ENCODE peak calls at places on chromosome 1, in seven cellular contexts. X is progenitor cell of endocrine pancreas, K is neural progenitor cell, W is lower lobe of right lung, Z is ovary, E is GM10248, B is cardiac muscle cell. O is an unnamed sample.

GRCh38 chr1:218466341-218467010 is 121.3 kb downstream of the TGFB2 start:
- DNase-seq in K (no peak), B (no peak), W (no peak), X (no peak), E (no peak), Z (no peak), O (no peak)

GRCh38 chr1:240258910-240259309 is 167.2 kb downstream of the FMN2 start:
- DNase-seq in K (no peak), Z (no peak), B (no peak), W (no peak), X (no peak), E (no peak), O (no peak)

GRCh38 chr1:6386371-6386949 is 7.1 kb downstream of the ACOT7 start:
- DNase-seq in Z (no peak), W (no peak), E (no peak), B (no peak), X (no peak), K (no peak), O (no peak)

GRCh38 chr1:1968767-1969504 is 34.6 kb downstream of the CFAP74 start:
- DNase-seq in W (no peak), B (no peak), Z (no peak), K (no peak), X (no peak), E (no peak), O (no peak)

GRCh38 chr1:31272369-31272768 is 24.2 kb downstream of the SNRNP40 start:
- DNase-seq in Z (no peak), E (no peak), B (no peak), K (no peak), W (no peak), X (no peak), O (no peak)

GRCh38 chr1:25033828-25034451 is 103.9 kb upstream of the RUNX3 start:
- DNase-seq in K (no peak), E (peak), Z (no peak), X (no peak), B (no peak), W (peak), O (no peak)

GRCh38 chr1:209516771-209517471 is 66.6 kb upstream of the CAMK1G start:
- DNase-seq in K (peak), W (no peak), B (no peak), E (no peak), X (no peak), Z (no peak), O (no peak)

GRCh38 chr1:145784409-145784808 is 39.5 kb downstream of the RNF115 start:
- DNase-seq in K (no peak), E (no peak), B (peak), Z (no peak), X (no peak), W (no peak), O (no peak)

GRCh38 chr1:112557385-112557784 is 48.6 kb downstream of the WNT2B start:
- DNase-seq in Z (no peak), X (no peak), K (no peak), B (no peak), W (no peak), E (no peak), O (no peak)

GRCh38 chr1:68328485-68328884 is 96.2 kb upstream of the WLS start:
- DNase-seq in E (no peak), W (no peak), B (no peak), K (no peak), Z (no peak), X (no peak), O (no peak)

GRCh38 chr1:183124259-183124658 is 61.8 kb upstream of the LAMC2 start:
- DNase-seq in W (no peak), E (no peak), B (no peak), K (no peak), X (no peak), Z (no peak), O (no peak)

GRCh38 chr1:115430717-115431116 is 92.7 kb upstream of the NGF start:
- DNase-seq in Z (no peak), K (no peak), B (no peak), E (no peak), W (no peak), X (no peak), O (no peak)

GRCh38 chr1:39491146-39491921 is at the start of gene BMP8A:
- DNase-seq in B (peak), Z (peak), E (peak), W (peak), K (peak), X (peak), O (peak)

GRCh38 chr1:151061012-151061401 is 810 bp downstream of the MLLT11 start:
- DNase-seq in W (no peak), Z (no peak), B (no peak), K (peak), E (no peak), X (no peak), O (no peak)
- TF ChIP-seq CTCF in W (no peak), Z (no peak), B (no peak), K (no peak), E (no peak), X (no peak), O (no peak)

GRCh38 chr1:186404454-186405051 is 28.9 kb downstream of the ODR4 start:
- DNase-seq in B (peak), E (peak), W (no peak), K (peak), X (no peak), Z (no peak), O (no peak)

GRCh38 chr1:186409091-186409490 is 33.5 kb downstream of the ODR4 start:
- DNase-seq in B (no peak), Z (no peak), E (peak), W (no peak), X (no peak), K (no peak), O (no peak)

DNA sequence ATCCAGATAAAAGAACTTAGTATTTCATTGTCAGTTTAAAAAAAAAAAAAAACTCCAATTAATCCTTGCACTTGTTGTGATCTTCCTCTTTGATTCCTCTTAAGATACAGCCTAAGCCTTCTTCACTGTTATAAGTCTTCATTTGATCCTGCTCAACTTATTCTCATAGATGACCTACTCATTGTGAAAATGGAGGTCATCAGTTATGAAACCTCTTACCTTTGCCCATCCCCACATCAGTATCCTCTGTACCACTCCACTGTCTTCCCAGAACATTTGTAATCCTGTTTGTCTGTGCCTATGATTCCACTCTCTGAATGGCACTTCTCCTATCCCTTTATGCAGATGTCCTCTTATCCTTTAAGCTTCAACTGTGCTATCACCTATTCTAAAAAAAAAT is 28.0 kb downstream of the ODR4 start:
- DNase-seq in B (no peak), K (no peak), E (no peak), Z (no peak), W (no peak), X (no peak), O (no peak)
- TF ChIP-seq CTCF in B (no peak), K (no peak), E (no peak), Z (no peak), W (no peak), X (no peak), O (no peak)

GRCh38 chr1:201715801-201716741 is 112.9 kb upstream of the IPO9 start:
- DNase-seq in E (peak), Z (peak), B (no peak), X (no peak), K (no peak), W (no peak), O (no peak)
- TF ChIP-seq CTCF in E (no peak), Z (no peak), B (no peak), X (no peak), K (no peak), W (no peak), O (no peak)

DNA sequence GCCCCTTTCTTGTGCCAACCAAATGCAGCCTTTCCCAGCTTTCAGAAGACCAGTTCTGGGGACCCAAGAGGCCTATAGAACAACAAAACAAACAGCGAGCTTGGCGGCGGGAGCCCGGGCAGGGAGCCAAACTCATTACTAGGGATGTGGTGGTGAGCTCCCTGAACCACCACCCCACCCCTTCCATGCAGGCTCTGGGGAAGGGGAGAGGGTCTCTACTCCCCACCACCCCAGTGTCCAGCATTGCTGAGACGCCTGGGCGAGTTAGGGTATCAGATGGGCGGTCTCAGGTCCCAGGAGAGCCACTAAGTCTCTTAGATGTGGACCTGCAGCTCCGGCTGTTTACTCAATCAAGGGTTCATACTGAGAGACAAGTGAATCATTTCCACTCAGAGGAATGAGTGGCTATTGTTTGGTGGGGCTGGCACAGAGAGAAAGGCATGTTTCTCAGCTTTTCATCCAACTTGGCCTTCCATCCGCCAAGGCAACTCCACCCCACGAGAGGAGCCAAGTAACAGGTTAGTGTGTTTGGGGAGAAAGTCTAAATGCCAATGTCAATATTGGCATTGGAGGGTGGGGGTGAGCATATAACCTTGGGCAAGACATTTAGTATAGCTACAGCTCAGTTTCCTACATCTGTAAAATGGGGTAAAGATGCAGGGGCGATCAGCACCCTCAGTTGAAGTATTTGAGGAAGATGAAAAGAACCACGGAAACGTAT is 40.9 kb downstream of the PLXNA2 start:
- DNase-seq in B (no peak), Z (peak), W (peak), E (no peak), K (no peak), X (no peak), O (no peak)
- TF ChIP-seq CTCF in B (no peak), Z (no peak), W (no peak), E (no peak), K (no peak), X (no peak), O (no peak)

GRCh38 chr1:156927215-156928042 is 7.0 kb downstream of the LRRC71 start:
- DNase-seq in B (peak), X (peak), E (peak), W (peak), Z (peak), K (peak), O (peak)
- TF ChIP-seq CTCF in B (peak), X (peak), E (peak), W (peak), Z (peak), K (peak), O (no peak)

GRCh38 chr1:20578721-20579380 is 10.0 kb upstream of the CDA start:
- DNase-seq in B (no peak), E (no peak), W (no peak), X (no peak), K (no peak), Z (no peak), O (no peak)

GRCh38 chr1:20573987-20574386 is 14.9 kb upstream of the CDA start:
- DNase-seq in B (no peak), W (no peak), X (no peak), E (no peak), Z (no peak), K (no peak), O (no peak)

GRCh38 chr1:20578062-20578461 is 10.8 kb upstream of the CDA start:
- DNase-seq in W (no peak), B (no peak), Z (no peak), K (no peak), E (no peak), X (no peak), O (no peak)

GRCh38 chr1:20574686-20575543 is 14.0 kb upstream of the CDA start:
- DNase-seq in K (peak), Z (peak), W (peak), X (peak), E (peak), B (peak), O (no peak)

GRCh38 chr1:20575544-20576056 is 13.3 kb upstream of the CDA start:
- DNase-seq in E (no peak), X (no peak), K (no peak), Z (no peak), W (no peak), B (no peak), O (no peak)
- TF ChIP-seq CTCF in E (no peak), X (no peak), K (no peak), Z (no peak), W (no peak), B (no peak), O (no peak)

DNA sequence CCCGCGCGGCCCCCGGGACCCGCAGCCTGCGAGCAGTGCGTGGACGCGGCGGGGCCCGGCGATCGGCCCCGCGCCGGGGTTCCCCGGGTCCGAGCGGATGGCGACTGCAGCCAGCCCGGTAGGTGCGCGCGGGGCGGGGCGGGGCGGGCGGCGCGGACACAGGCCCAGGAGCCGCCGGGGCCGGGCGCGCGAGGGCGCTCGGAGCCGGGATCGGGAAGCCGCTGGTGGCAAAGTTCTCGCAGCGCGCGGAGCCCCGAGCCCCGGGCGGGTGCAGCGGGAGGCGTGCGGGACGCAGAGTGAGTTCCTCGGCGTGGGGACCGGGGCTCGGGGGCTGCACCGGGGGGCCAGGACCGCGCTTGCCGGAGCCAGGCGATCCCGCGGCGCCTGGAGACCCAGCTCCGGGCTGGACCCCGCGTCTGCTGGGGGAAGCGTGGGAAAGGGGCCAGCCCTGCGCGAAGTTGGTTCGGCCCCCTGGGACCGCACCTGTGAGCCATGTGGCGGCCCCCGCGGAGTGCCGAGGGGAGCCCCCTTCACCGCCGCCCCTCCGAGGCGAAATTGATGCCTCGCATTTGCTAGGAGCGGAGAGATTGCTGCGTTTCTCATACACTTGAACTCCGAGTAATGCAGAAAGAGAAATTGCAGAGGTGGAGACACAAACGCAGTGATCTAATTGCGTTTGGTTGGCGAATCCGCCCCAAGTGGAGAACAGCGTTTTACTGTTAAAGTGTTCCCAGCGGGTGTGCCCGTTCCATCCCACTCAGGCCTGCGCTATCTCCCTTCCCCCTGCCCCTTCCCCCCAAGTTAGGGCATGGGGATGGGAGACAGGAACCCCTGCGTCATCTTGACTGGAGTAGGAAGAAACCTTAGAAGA is 228.9 kb upstream of the TMEM51 start:
- DNase-seq in K (peak), E (peak), B (peak), X (no peak), W (peak), Z (peak), O (peak)
- TF ChIP-seq CTCF in K (no peak), E (no peak), B (no peak), X (no peak), W (peak), Z (no peak), O (no peak)

DNA sequence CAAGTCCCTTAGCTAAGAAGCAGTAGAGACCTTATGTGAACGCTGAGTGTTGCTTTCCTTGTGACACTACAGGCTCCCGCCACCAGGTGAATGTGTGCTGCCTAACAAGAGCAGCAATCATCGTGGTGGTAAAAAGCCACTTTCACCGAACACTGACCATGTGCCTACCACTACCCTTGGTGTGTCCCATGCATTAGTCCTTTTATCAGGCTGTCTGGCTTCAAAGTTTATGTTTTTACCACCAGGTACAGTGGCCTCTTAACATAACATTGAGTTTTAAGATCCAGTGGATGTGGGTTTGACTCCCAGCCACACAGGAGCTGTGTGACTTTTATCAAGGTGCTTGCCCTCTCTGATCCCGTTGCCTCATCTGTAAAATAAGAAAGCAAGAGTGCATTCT is 1.7 kb downstream of the C1QB start:
- DNase-seq in K (no peak), B (no peak), W (no peak), Z (no peak), E (no peak), X (no peak), O (no peak)
- TF ChIP-seq CTCF in K (peak), B (no peak), W (no peak), Z (no peak), E (no peak), X (peak), O (no peak)

GRCh38 chr1:50950396-50950795 is 9.7 kb downstream of the FAF1 start:
- DNase-seq in X (no peak), B (no peak), K (no peak), W (no peak), E (no peak), Z (no peak), O (no peak)

GRCh38 chr1:50955116-50955515 is 5.0 kb downstream of the FAF1 start:
- DNase-seq in B (no peak), X (no peak), E (no peak), Z (no peak), W (no peak), K (no peak), O (no peak)

DNA sequence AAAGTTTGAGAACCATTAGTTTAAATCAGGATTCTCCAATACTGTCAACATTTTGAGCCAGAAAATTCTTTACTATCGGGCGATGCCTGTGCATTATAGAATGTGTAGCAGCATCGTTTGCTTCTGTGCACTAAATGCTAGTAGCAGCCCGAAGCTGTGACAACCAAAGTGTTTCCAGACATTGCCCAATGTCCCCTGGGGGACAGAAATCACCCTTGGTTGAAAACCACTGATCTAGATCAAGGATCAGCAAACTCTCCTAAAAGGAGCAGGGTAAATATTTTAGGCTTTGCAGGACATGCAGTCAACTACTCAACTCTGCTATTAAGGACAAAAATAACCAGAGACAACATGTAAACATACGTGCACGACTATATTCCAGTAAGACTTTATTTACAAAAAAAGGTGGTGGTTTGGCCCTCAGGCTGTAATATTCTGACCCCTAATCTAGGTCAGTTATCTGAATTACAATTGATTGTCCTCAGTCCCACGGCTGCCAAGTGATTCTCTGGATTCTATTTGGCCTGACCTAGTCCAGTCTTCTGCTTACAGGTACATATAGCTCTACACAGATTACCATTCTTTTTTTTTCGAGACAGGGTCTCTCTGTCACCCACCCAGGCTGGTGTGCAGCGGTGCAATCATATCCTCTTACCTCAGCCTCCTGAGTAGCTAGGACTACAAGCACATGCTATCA is 10.6 kb downstream of the FAF1 start:
- DNase-seq in E (no peak), B (no peak), K (no peak), Z (no peak), X (no peak), W (no peak), O (no peak)
- TF ChIP-seq CTCF in E (no peak), B (no peak), K (no peak), Z (no peak), X (no peak), W (no peak), O (no peak)